ENCODE peak calls at places on chromosomes 11 and 22, in four cellular contexts. One of them, this sample, is unnamed.

GRCh38 chr22:29627196-29627535 is 23.7 kb downstream of the NF2 start:
- DNase-seq in T-helper 9 cell: no peak
- DNase-seq in fibroblast of pulmonary artery: no peak
- DNase-seq in Peyer's patch: no peak
- DNase-seq in this sample: no peak

GRCh38 chr22:45039206-45039605 is 29.4 kb upstream of the PHF21B start:
- DNase-seq in Peyer's patch: no peak
- DNase-seq in T-helper 9 cell: no peak
- DNase-seq in fibroblast of pulmonary artery: no peak
- DNase-seq in this sample: no peak

GRCh38 chr11:5992604-5993251 is 5.9 kb upstream of the OR52L1 start:
- DNase-seq in fibroblast of pulmonary artery: peak; percentile 30
- DNase-seq in Peyer's patch: no peak
- DNase-seq in T-helper 9 cell: no peak
- DNase-seq in this sample: peak; percentile 37

GRCh38 chr11:116732740-116733385 is 39.9 kb downstream of the BUD13 start:
- DNase-seq in fibroblast of pulmonary artery: peak; percentile 78
- DNase-seq in T-helper 9 cell: peak; percentile 48
- DNase-seq in Peyer's patch: peak; percentile 83
- DNase-seq in this sample: peak; percentile 52

GRCh38 chr11:105900515-105901035 is 121.5 kb downstream of the MSANTD4 start:
- DNase-seq in T-helper 9 cell: no peak
- DNase-seq in Peyer's patch: no peak
- DNase-seq in fibroblast of pulmonary artery: no peak
- DNase-seq in this sample: no peak

GRCh38 chr11:103582351-103582909 is 454.0 kb upstream of the DDI1 start:
- DNase-seq in fibroblast of pulmonary artery: peak; percentile 13
- DNase-seq in T-helper 9 cell: no peak
- DNase-seq in Peyer's patch: no peak
- DNase-seq in this sample: no peak

GRCh38 chr11:3671334-3672254 is at the start of gene CHRNA10:
- DNase-seq in fibroblast of pulmonary artery: no peak
- DNase-seq in T-helper 9 cell: no peak
- DNase-seq in Peyer's patch: no peak
- DNase-seq in this sample: no peak

GRCh38 chr11:68002943-68003845 is 703 bp downstream of the UNC93B1 start:
- DNase-seq in T-helper 9 cell: peak; percentile 51
- DNase-seq in Peyer's patch: peak; percentile 87
- DNase-seq in fibroblast of pulmonary artery: no peak
- DNase-seq in this sample: peak; percentile 69

GRCh38 chr22:45863981-45864751 is 112.8 kb downstream of the WNT7B start:
- DNase-seq in fibroblast of pulmonary artery: peak; percentile 56
- DNase-seq in T-helper 9 cell: peak; percentile 58
- DNase-seq in Peyer's patch: peak; percentile 81
- DNase-seq in this sample: peak; percentile 57

GRCh38 chr22:33841281-33842005 is 78.8 kb downstream of the LARGE1 start:
- DNase-seq in T-helper 9 cell: no peak
- DNase-seq in Peyer's patch: no peak
- DNase-seq in fibroblast of pulmonary artery: no peak
- DNase-seq in this sample: no peak

GRCh38 chr11:69799582-69799981 is 19.6 kb downstream of the FGF3 start:
- DNase-seq in Peyer's patch: no peak
- DNase-seq in T-helper 9 cell: no peak
- DNase-seq in fibroblast of pulmonary artery: peak; percentile 11
- DNase-seq in this sample: peak; percentile 74

GRCh38 chr11:30560345-30561106 is 25.6 kb downstream of the MPPED2 start:
- DNase-seq in Peyer's patch: no peak
- DNase-seq in T-helper 9 cell: no peak
- DNase-seq in fibroblast of pulmonary artery: no peak
- DNase-seq in this sample: no peak

GRCh38 chr11:126355926-126356897 is 726 bp downstream of the ST3GAL4 start:
- DNase-seq in T-helper 9 cell: no peak
- DNase-seq in Peyer's patch: no peak
- DNase-seq in fibroblast of pulmonary artery: no peak
- DNase-seq in this sample: peak; percentile 56

GRCh38 chr22:18103527-18104269 is 6.9 kb upstream of the TUBA8 start:
- DNase-seq in fibroblast of pulmonary artery: no peak
- DNase-seq in Peyer's patch: no peak
- DNase-seq in T-helper 9 cell: no peak
- DNase-seq in this sample: no peak

GRCh38 chr22:44523981-44524759 is 26.1 kb upstream of the RTL6 start:
- DNase-seq in Peyer's patch: peak; percentile 64
- DNase-seq in T-helper 9 cell: no peak
- DNase-seq in fibroblast of pulmonary artery: peak; percentile 97
- DNase-seq in this sample: no peak

GRCh38 chr11:2591805-2592204 is 108.0 kb downstream of the KCNQ1OT1 start:
- DNase-seq in T-helper 9 cell: no peak
- DNase-seq in Peyer's patch: peak; percentile 35
- DNase-seq in fibroblast of pulmonary artery: no peak
- DNase-seq in this sample: no peak

GRCh38 chr11:22031791-22032190 is 161.1 kb upstream of the ANO5 start:
- DNase-seq in Peyer's patch: no peak
- DNase-seq in fibroblast of pulmonary artery: no peak
- DNase-seq in T-helper 9 cell: no peak
- DNase-seq in this sample: no peak

GRCh38 chr11:11973866-11974265 is 34.6 kb downstream of the DKK3 start:
- DNase-seq in Peyer's patch: no peak
- DNase-seq in T-helper 9 cell: no peak
- DNase-seq in fibroblast of pulmonary artery: no peak
- DNase-seq in this sample: no peak

GRCh38 chr11:32316846-32317525 is 118.4 kb downstream of the WT1 start:
- DNase-seq in fibroblast of pulmonary artery: peak; percentile 43
- DNase-seq in T-helper 9 cell: no peak
- DNase-seq in Peyer's patch: no peak
- DNase-seq in this sample: no peak

GRCh38 chr22:23400286-23400981 is 179.7 kb downstream of the IGLL1 start:
- DNase-seq in fibroblast of pulmonary artery: no peak
- DNase-seq in T-helper 9 cell: no peak
- DNase-seq in Peyer's patch: peak; percentile 41
- DNase-seq in this sample: no peak

GRCh38 chr11:93522448-93522847 is 20.7 kb downstream of the SMCO4 start:
- DNase-seq in T-helper 9 cell: no peak
- DNase-seq in Peyer's patch: no peak
- DNase-seq in fibroblast of pulmonary artery: no peak
- DNase-seq in this sample: no peak

GRCh38 chr22:37957232-37957631 is 3.7 kb downstream of the POLR2F start:
- DNase-seq in fibroblast of pulmonary artery: no peak
- DNase-seq in Peyer's patch: no peak
- DNase-seq in T-helper 9 cell: no peak
- DNase-seq in this sample: no peak

GRCh38 chr11:61362542-61362875 is 335 bp downstream of the TMEM138 start:
- DNase-seq in T-helper 9 cell: peak; percentile 10
- DNase-seq in Peyer's patch: no peak
- DNase-seq in fibroblast of pulmonary artery: peak; percentile 55
- DNase-seq in this sample: peak; percentile 62

GRCh38 chr11:69204246-69205124 is 48.8 kb downstream of the SMIM38 start:
- DNase-seq in Peyer's patch: peak; percentile 29
- DNase-seq in T-helper 9 cell: no peak
- DNase-seq in fibroblast of pulmonary artery: no peak
- DNase-seq in this sample: no peak

GRCh38 chr11:71311176-71311925 is 59.0 kb upstream of the SHANK2 start:
- DNase-seq in fibroblast of pulmonary artery: no peak
- DNase-seq in Peyer's patch: peak; percentile 42
- DNase-seq in T-helper 9 cell: no peak
- DNase-seq in this sample: no peak

GRCh38 chr22:22595001-22595835 is 36.2 kb upstream of the PRAME start:
- DNase-seq in fibroblast of pulmonary artery: no peak
- DNase-seq in Peyer's patch: no peak
- DNase-seq in T-helper 9 cell: no peak
- DNase-seq in this sample: no peak

GRCh38 chr22:31625661-31626426 is 36.2 kb downstream of the PISD start:
- DNase-seq in T-helper 9 cell: no peak
- DNase-seq in Peyer's patch: no peak
- DNase-seq in fibroblast of pulmonary artery: peak; percentile 58
- DNase-seq in this sample: no peak

GRCh38 chr11:370087-370941 is 1.0 kb downstream of the B4GALNT4 start:
- DNase-seq in T-helper 9 cell: no peak
- DNase-seq in Peyer's patch: no peak
- DNase-seq in fibroblast of pulmonary artery: no peak
- DNase-seq in this sample: no peak

This sample was measured in SW480.